ENCODE peak calls at places on chromosomes 12 and 14, in seven cellular contexts. One of them, this sample, is unnamed.

GRCh38 chr14:34806257-34806656 is 68.9 kb downstream of the BAZ1A start:
- DNase-seq in IMR-90: no peak
- DNase-seq in neuronal stem cell: no peak
- DNase-seq in H1: no peak
- DNase-seq in mesendoderm: no peak
- DNase-seq in mesenchymal stem cell: no peak
- DNase-seq in H9: no peak
- DNase-seq in this sample: no peak

GRCh38 chr14:55976619-55977018 is 141.6 kb upstream of the PELI2 start:
- DNase-seq in neuronal stem cell: no peak
- DNase-seq in mesendoderm: no peak
- DNase-seq in mesenchymal stem cell: no peak
- DNase-seq in H1: no peak
- DNase-seq in IMR-90: no peak
- DNase-seq in H9: no peak
- DNase-seq in this sample: no peak

GRCh38 chr12:114848661-114849060 is 164.7 kb upstream of the TBX3 start:
- DNase-seq in IMR-90: peak; percentile 93
- DNase-seq in mesendoderm: no peak
- DNase-seq in H9: no peak
- DNase-seq in H1: no peak
- DNase-seq in neuronal stem cell: no peak
- DNase-seq in mesenchymal stem cell: peak; percentile 87
- DNase-seq in this sample: no peak

GRCh38 chr12:49791700-49792099 is 36.5 kb downstream of the NCKAP5L start:
- DNase-seq in mesendoderm: no peak
- DNase-seq in IMR-90: no peak
- DNase-seq in H1: no peak
- DNase-seq in mesenchymal stem cell: no peak
- DNase-seq in neuronal stem cell: no peak
- DNase-seq in H9: no peak
- DNase-seq in this sample: no peak

GRCh38 chr14:94049625-94050023 is 23.5 kb downstream of the OTUB2 start:
- DNase-seq in H9: no peak
- DNase-seq in neuronal stem cell: no peak
- DNase-seq in H1: peak; percentile 8
- DNase-seq in mesendoderm: no peak
- DNase-seq in IMR-90: no peak
- DNase-seq in mesenchymal stem cell: no peak
- DNase-seq in this sample: no peak

GRCh38 chr12:54140958-54141388 is 47.8 kb downstream of the SMUG1 start:
- DNase-seq in mesenchymal stem cell: no peak
- DNase-seq in H1: no peak
- DNase-seq in mesendoderm: peak; percentile 71
- DNase-seq in IMR-90: no peak
- DNase-seq in H9: no peak
- DNase-seq in neuronal stem cell: no peak
- DNase-seq in this sample: peak; percentile 65

GRCh38 chr14:24435192-24435810 is 5.5 kb downstream of the KHNYN start:
- DNase-seq in mesenchymal stem cell: no peak
- DNase-seq in IMR-90: no peak
- DNase-seq in H1: no peak
- DNase-seq in neuronal stem cell: no peak
- DNase-seq in H9: no peak
- DNase-seq in mesendoderm: no peak
- DNase-seq in this sample: no peak

GRCh38 chr14:102795060-102795925 is 18.0 kb downstream of the TRAF3 start:
- DNase-seq in neuronal stem cell: no peak
- DNase-seq in H9: no peak
- DNase-seq in mesendoderm: peak; percentile 48
- DNase-seq in IMR-90: peak; percentile 91
- DNase-seq in H1: no peak
- DNase-seq in mesenchymal stem cell: peak; percentile 95
- DNase-seq in this sample: peak; percentile 100

GRCh38 chr12:56317675-56318074 is 1.9 kb upstream of the CNPY2 start:
- DNase-seq in IMR-90: no peak
- DNase-seq in neuronal stem cell: no peak
- DNase-seq in H9: no peak
- DNase-seq in mesenchymal stem cell: no peak
- DNase-seq in mesendoderm: no peak
- DNase-seq in H1: no peak
- DNase-seq in this sample: no peak

GRCh38 chr14:94965551-94966339 is 191.6 kb downstream of the DICER1 start:
- DNase-seq in IMR-90: no peak
- DNase-seq in neuronal stem cell: no peak
- DNase-seq in mesendoderm: no peak
- DNase-seq in H9: no peak
- DNase-seq in mesenchymal stem cell: no peak
- DNase-seq in H1: no peak
- DNase-seq in this sample: no peak

GRCh38 chr14:44316647-44317432 is 190.2 kb downstream of the FSCB start:
- DNase-seq in H1: no peak
- DNase-seq in IMR-90: peak; percentile 93
- DNase-seq in mesendoderm: peak; percentile 31
- DNase-seq in mesenchymal stem cell: peak; percentile 97
- DNase-seq in H9: no peak
- DNase-seq in neuronal stem cell: no peak
- DNase-seq in this sample: peak; percentile 40

GRCh38 chr12:125797421-125798175 is 732.4 kb downstream of the AACS start:
- DNase-seq in mesenchymal stem cell: no peak
- DNase-seq in mesendoderm: peak; percentile 5
- DNase-seq in neuronal stem cell: no peak
- DNase-seq in H9: no peak
- DNase-seq in H1: no peak
- DNase-seq in IMR-90: no peak
- DNase-seq in this sample: peak; percentile 83

GRCh38 chr12:53324113-53324778 is 2.8 kb upstream of the AAAS start:
- DNase-seq in H1: peak; percentile 60
- DNase-seq in mesendoderm: no peak
- DNase-seq in mesenchymal stem cell: peak; percentile 26
- DNase-seq in neuronal stem cell: no peak
- DNase-seq in H9: peak; percentile 60
- DNase-seq in IMR-90: no peak
- DNase-seq in this sample: no peak

GRCh38 chr14:82641050-82641540 is 1107.4 kb upstream of the SEL1L start:
- DNase-seq in H1: no peak
- DNase-seq in neuronal stem cell: no peak
- DNase-seq in mesendoderm: no peak
- DNase-seq in mesenchymal stem cell: no peak
- DNase-seq in IMR-90: no peak
- DNase-seq in H9: no peak
- DNase-seq in this sample: no peak

GRCh38 chr12:74890237-74890599 is 319.4 kb downstream of the KCNC2 start:
- DNase-seq in H1: no peak
- DNase-seq in H9: no peak
- DNase-seq in mesenchymal stem cell: peak; percentile 78
- DNase-seq in mesendoderm: peak; percentile 72
- DNase-seq in IMR-90: peak; percentile 92
- DNase-seq in neuronal stem cell: no peak
- DNase-seq in this sample: peak; percentile 36

GRCh38 chr12:41476499-41476898 is 288.4 kb downstream of the PDZRN4 start:
- DNase-seq in IMR-90: no peak
- DNase-seq in neuronal stem cell: no peak
- DNase-seq in mesendoderm: no peak
- DNase-seq in H1: no peak
- DNase-seq in H9: no peak
- DNase-seq in mesenchymal stem cell: no peak
- DNase-seq in this sample: no peak

GRCh38 chr12:112537710-112538396 is 119.1 kb downstream of the PTPN11 start:
- DNase-seq in mesendoderm: peak; percentile 97
- DNase-seq in H9: peak; percentile 88
- DNase-seq in H1: no peak
- DNase-seq in IMR-90: peak; percentile 12
- DNase-seq in neuronal stem cell: no peak
- DNase-seq in mesenchymal stem cell: peak; percentile 67
- DNase-seq in this sample: peak; percentile 58

GRCh38 chr12:78293039-78293686 is 462.5 kb downstream of the NAV3 start:
- DNase-seq in mesendoderm: no peak
- DNase-seq in H9: no peak
- DNase-seq in IMR-90: peak; percentile 28
- DNase-seq in H1: no peak
- DNase-seq in mesenchymal stem cell: peak; percentile 14
- DNase-seq in neuronal stem cell: no peak
- DNase-seq in this sample: no peak

GRCh38 chr12:122063691-122064033 is 14.9 kb upstream of the MLXIP start:
- DNase-seq in neuronal stem cell: no peak
- DNase-seq in mesendoderm: no peak
- DNase-seq in H9: peak; percentile 80
- DNase-seq in mesenchymal stem cell: no peak
- DNase-seq in H1: no peak
- DNase-seq in IMR-90: no peak
- DNase-seq in this sample: no peak

GRCh38 chr14:95523818-95524448 is 7.5 kb upstream of the SYNE3 start:
- DNase-seq in mesenchymal stem cell: peak; percentile 88
- DNase-seq in H9: no peak
- DNase-seq in mesendoderm: no peak
- DNase-seq in IMR-90: peak; percentile 89
- DNase-seq in H1: no peak
- DNase-seq in neuronal stem cell: no peak
- DNase-seq in this sample: peak; percentile 81

GRCh38 chr14:29227631-29228030 is 461.0 kb downstream of the FOXG1 start:
- DNase-seq in H1: no peak
- DNase-seq in mesendoderm: no peak
- DNase-seq in H9: no peak
- DNase-seq in IMR-90: peak; percentile 63
- DNase-seq in neuronal stem cell: no peak
- DNase-seq in mesenchymal stem cell: peak; percentile 16
- DNase-seq in this sample: no peak

GRCh38 chr14:23539209-23539866 is 12.2 kb downstream of the ZFHX2 start:
- DNase-seq in H1: peak; percentile 79
- DNase-seq in neuronal stem cell: peak; percentile 78
- DNase-seq in IMR-90: peak; percentile 28
- DNase-seq in mesenchymal stem cell: peak; percentile 50
- DNase-seq in mesendoderm: peak; percentile 92
- DNase-seq in H9: peak; percentile 85
- DNase-seq in this sample: peak; percentile 53

GRCh38 chr14:104094056-104094708 is 8.7 kb downstream of the ASPG start:
- DNase-seq in H9: no peak
- DNase-seq in neuronal stem cell: no peak
- DNase-seq in IMR-90: no peak
- DNase-seq in H1: no peak
- DNase-seq in mesenchymal stem cell: no peak
- DNase-seq in mesendoderm: peak; percentile 32
- DNase-seq in this sample: no peak

GRCh38 chr12:88247241-88247643 is 105.1 kb downstream of the TMTC3 start:
- DNase-seq in H9: no peak
- DNase-seq in H1: no peak
- DNase-seq in IMR-90: peak; percentile 84
- DNase-seq in mesenchymal stem cell: peak; percentile 42
- DNase-seq in mesendoderm: no peak
- DNase-seq in neuronal stem cell: no peak
- DNase-seq in this sample: peak; percentile 22

GRCh38 chr12:19034937-19035336 is 94.6 kb upstream of the PLEKHA5 start:
- DNase-seq in mesenchymal stem cell: no peak
- DNase-seq in H9: no peak
- DNase-seq in neuronal stem cell: no peak
- DNase-seq in IMR-90: no peak
- DNase-seq in H1: no peak
- DNase-seq in mesendoderm: no peak
- DNase-seq in this sample: no peak

GRCh38 chr14:100714205-100714781 is 12.4 kb upstream of the DLK1 start:
- DNase-seq in neuronal stem cell: no peak
- DNase-seq in mesendoderm: no peak
- DNase-seq in IMR-90: no peak
- DNase-seq in H1: no peak
- DNase-seq in H9: no peak
- DNase-seq in mesenchymal stem cell: no peak
- DNase-seq in this sample: no peak

GRCh38 chr14:51291016-51291415 is 51.0 kb downstream of the TMX1 start:
- DNase-seq in H1: no peak
- DNase-seq in mesenchymal stem cell: no peak
- DNase-seq in IMR-90: no peak
- DNase-seq in mesendoderm: no peak
- DNase-seq in neuronal stem cell: no peak
- DNase-seq in H9: no peak
- DNase-seq in this sample: no peak
- H3K4ac ChIP-seq in H1: no peak overlapping the region
- H3K4ac ChIP-seq in mesenchymal stem cell: no peak overlapping the region
- H3K4ac ChIP-seq in IMR-90: no peak overlapping the region
- H3K4ac ChIP-seq in mesendoderm: no peak overlapping the region
- H3K4ac ChIP-seq in neuronal stem cell: no peak overlapping the region
- H3K4ac ChIP-seq in H9: no peak overlapping the region
- H3K4ac ChIP-seq in this sample: no peak overlapping the region

DNA sequence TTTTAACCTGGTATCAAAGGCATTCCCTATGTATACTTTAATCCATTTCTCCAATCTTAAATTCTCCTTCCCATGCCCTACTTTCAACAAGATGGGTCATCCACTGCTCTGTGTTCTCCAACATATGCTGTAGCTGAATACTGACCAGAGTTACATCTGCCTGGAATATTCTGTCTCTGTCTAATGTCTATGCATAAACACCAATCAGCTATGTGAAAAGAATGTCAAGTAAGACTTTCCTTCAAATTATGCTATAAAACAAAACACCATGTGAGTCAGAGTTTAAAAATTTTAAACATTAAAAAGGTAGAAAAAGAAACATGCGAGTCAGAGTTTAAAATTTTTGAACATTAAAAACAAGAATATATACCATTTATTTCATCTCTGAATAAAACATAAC is 19.3 kb downstream of the NT5DC3 start:
- DNase-seq in mesenchymal stem cell: no peak
- DNase-seq in H9: no peak
- DNase-seq in IMR-90: peak; percentile 71
- DNase-seq in H1: no peak
- DNase-seq in mesendoderm: no peak
- DNase-seq in neuronal stem cell: no peak
- DNase-seq in this sample: no peak
- H3K23ac ChIP-seq in mesenchymal stem cell: no peak overlapping the region
- H3K23ac ChIP-seq in H9: no peak overlapping the region
- H3K23ac ChIP-seq in IMR-90: no peak overlapping the region
- H3K23ac ChIP-seq in H1: no peak overlapping the region
- H3K23ac ChIP-seq in mesendoderm: no peak overlapping the region
- H3K23ac ChIP-seq in neuronal stem cell: no peak overlapping the region
- H3K23ac ChIP-seq in this sample: no peak overlapping the region

DNA sequence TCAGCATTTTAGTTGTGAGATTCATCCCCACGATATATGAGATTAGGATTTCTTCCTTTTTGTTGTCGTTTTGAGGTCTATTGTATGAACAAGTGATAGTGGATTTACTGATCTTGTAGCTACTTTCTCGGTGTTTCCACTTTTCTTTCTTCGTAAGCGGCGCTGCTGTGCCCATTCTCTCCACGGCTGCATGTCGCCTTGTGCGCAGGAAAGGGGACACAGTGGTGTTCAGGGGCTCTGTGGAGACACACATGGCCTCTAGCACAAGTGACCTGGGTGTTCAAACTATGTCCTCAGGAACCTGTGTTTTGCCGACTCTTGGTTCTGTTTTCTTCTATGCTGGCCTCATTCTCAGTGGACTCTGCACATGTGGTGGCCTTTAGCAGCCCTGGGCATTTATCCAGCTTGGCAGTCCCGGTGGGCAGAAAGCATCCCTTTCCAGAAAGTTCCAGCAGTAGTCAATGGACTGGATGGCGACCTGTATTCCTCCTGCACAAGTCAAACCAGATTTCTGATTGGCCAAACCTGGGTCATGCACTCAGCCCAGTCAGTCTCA is 18.7 kb downstream of the CKAP4 start:
- DNase-seq in H1: no peak
- DNase-seq in IMR-90: no peak
- DNase-seq in neuronal stem cell: no peak
- DNase-seq in mesenchymal stem cell: no peak
- DNase-seq in H9: no peak
- DNase-seq in mesendoderm: no peak
- DNase-seq in this sample: no peak
- H3K4ac ChIP-seq in H1: no peak overlapping the region
- H3K4ac ChIP-seq in IMR-90: no peak overlapping the region
- H3K4ac ChIP-seq in neuronal stem cell: no peak overlapping the region
- H3K4ac ChIP-seq in mesenchymal stem cell: no peak overlapping the region
- H3K4ac ChIP-seq in H9: no peak overlapping the region
- H3K4ac ChIP-seq in mesendoderm: no peak overlapping the region
- H3K4ac ChIP-seq in this sample: no peak overlapping the region

GRCh38 chr14:99393059-99393655 is 87.5 kb downstream of the SETD3 start:
- DNase-seq in mesendoderm: peak; percentile 65
- DNase-seq in IMR-90: peak; percentile 31
- DNase-seq in neuronal stem cell: no peak
- DNase-seq in H1: peak; percentile 79
- DNase-seq in H9: peak; percentile 73
- DNase-seq in mesenchymal stem cell: peak; percentile 27
- DNase-seq in this sample: peak; percentile 41
- H3K23ac ChIP-seq in mesendoderm: no peak overlapping the region
- H3K23ac ChIP-seq in IMR-90: no peak overlapping the region
- H3K23ac ChIP-seq in neuronal stem cell: no peak overlapping the region
- H3K23ac ChIP-seq in H1: no peak overlapping the region
- H3K23ac ChIP-seq in H9: no peak overlapping the region
- H3K23ac ChIP-seq in mesenchymal stem cell: no peak overlapping the region
- H3K23ac ChIP-seq in this sample: no peak overlapping the region